ENCODE peak calls at places on chromosomes 13 and 19, in seven cellular contexts. M is stomach, P is cardiac fibroblast, B is brain pericyte, F is psoas muscle, I is NCI-H446, C is Calu3. Z is an unnamed sample.

GRCh38 chr13:113138792-113139551 is 16.4 kb downstream of the F10 start:
- DNase-seq in M (peak), P (no peak), B (no peak), F (no peak), I (no peak), C (no peak), Z (no peak)

GRCh38 chr19:19227217-19227616 is 15.5 kb downstream of the NCAN start:
- DNase-seq in M (no peak), P (no peak), B (no peak), F (no peak), I (no peak), C (no peak), Z (no peak)

GRCh38 chr13:40315416-40316064 is 350.9 kb downstream of the FOXO1 start:
- DNase-seq in M (no peak), P (peak), B (no peak), F (peak), I (no peak), C (no peak), Z (peak)

GRCh38 chr19:38228491-38229439 is 4.7 kb upstream of the DPF1 start:
- DNase-seq in M (no peak), P (no peak), B (no peak), F (no peak), I (no peak), C (no peak), Z (no peak)

GRCh38 chr13:95793018-95793555 is 116.1 kb downstream of the DNAJC3 start:
- DNase-seq in M (no peak), P (no peak), B (no peak), F (no peak), I (no peak), C (no peak), Z (no peak)

GRCh38 chr19:19750842-19751790 is 18.2 kb upstream of the ZNF14 start:
- DNase-seq in M (no peak), P (no peak), B (no peak), F (no peak), I (no peak), C (no peak), Z (no peak)

GRCh38 chr19:39708594-39708993 is 4.3 kb downstream of the LGALS14 start:
- DNase-seq in M (no peak), P (no peak), B (no peak), F (no peak), I (no peak), C (no peak), Z (no peak)

GRCh38 chr13:32164622-32165268 is 133.2 kb downstream of the FRY start:
- DNase-seq in M (no peak), P (peak), B (no peak), F (no peak), I (peak), C (peak), Z (peak)

GRCh38 chr13:99214232-99214631 is 13.6 kb downstream of the UBAC2 start:
- DNase-seq in M (no peak), P (no peak), B (no peak), F (no peak), I (no peak), C (no peak), Z (no peak)

GRCh38 chr13:102773441-102774209 is at the start of gene TEX30:
- DNase-seq in M (peak), P (peak), B (peak), F (peak), I (no peak), C (peak), Z (peak)

GRCh38 chr13:99757756-99758464 is 213.7 kb downstream of the ZIC5 start:
- DNase-seq in M (no peak), P (no peak), B (no peak), F (no peak), I (no peak), C (no peak), Z (no peak)

GRCh38 chr13:109156181-109156935 is 526.9 kb downstream of the MYO16 start:
- DNase-seq in M (no peak), P (peak), B (no peak), F (no peak), I (no peak), C (no peak), Z (no peak)

GRCh38 chr19:46015080-46015960 is 7.5 kb downstream of the PGLYRP1 start:
- DNase-seq in M (peak), P (no peak), B (no peak), F (peak), I (no peak), C (peak), Z (peak)

GRCh38 chr19:10389863-10390262 is 9.5 kb upstream of the TYK2 start:
- DNase-seq in M (no peak), P (no peak), B (no peak), F (no peak), I (no peak), C (no peak), Z (no peak)

GRCh38 chr19:10625003-10625761 is at the start of gene SLC44A2:
- DNase-seq in M (peak), P (peak), B (no peak), F (peak), I (no peak), C (peak), Z (peak)

GRCh38 chr19:19711306-19711933 is 21.5 kb downstream of the ZNF14 start:
- DNase-seq in M (no peak), P (peak), B (no peak), F (no peak), I (no peak), C (no peak), Z (no peak)

GRCh38 chr13:95710313-95710712 is 33.4 kb downstream of the DNAJC3 start:
- DNase-seq in M (no peak), P (peak), B (peak), F (no peak), I (no peak), C (no peak), Z (no peak)

Z was measured in adrenal gland.